ENCODE peak calls at places on chromosomes 11 and 22, in seven cellular contexts. C is ovary, M is colonic mucosa, V is Panc1, Q is fibroblast of lung, E is breast epithelium, F is thoracic aorta. W is an unnamed sample.

GRCh38 chr11:64148200-64148916 is 17.6 kb downstream of the MACROD1 start:
- DNase-seq in F (no peak), Q (peak; percentile 82), V (no peak), M (peak; percentile 72), E (peak; percentile 57), C (peak; percentile 87), W (peak; percentile 60)

GRCh38 chr11:113806403-113806802 is 26.8 kb downstream of the CLDN25 start:
- DNase-seq in E (no peak), V (no peak), M (peak; percentile 26), Q (peak; percentile 3), C (no peak), F (no peak), W (no peak)

GRCh38 chr22:32123657-32124056 is 35.4 kb downstream of the C22orf42 start:
- DNase-seq in Q (no peak), V (no peak), F (no peak), C (no peak), M (no peak), E (no peak), W (no peak)

GRCh38 chr11:132131962-132132361 is 761.5 kb downstream of the NTM start:
- DNase-seq in V (no peak), M (no peak), F (no peak), Q (no peak), C (no peak), E (no peak), W (no peak)

GRCh38 chr11:17810736-17811135 is 76.2 kb downstream of the KCNC1 start:
- DNase-seq in C (no peak), Q (peak; percentile 33), M (no peak), V (no peak), E (no peak), F (no peak), W (no peak)

GRCh38 chr22:36938028-36938425 is 24.6 kb downstream of the CSF2RB start:
- DNase-seq in V (no peak), C (no peak), F (no peak), M (no peak), Q (no peak), E (no peak), W (no peak)

GRCh38 chr11:108199446-108200321 is 22.8 kb downstream of the NPAT start:
- DNase-seq in M (no peak), F (no peak), V (no peak), E (no peak), C (no peak), Q (peak; percentile 44), W (no peak)

GRCh38 chr11:9384535-9385287 is at the start of gene IPO7:
- DNase-seq in E (peak; percentile 88), C (peak; percentile 88), Q (peak; percentile 92), M (peak; percentile 92), F (peak; percentile 63), V (peak; percentile 38), W (peak; percentile 72)

GRCh38 chr11:59182457-59183151 is 10.7 kb downstream of the DTX4 start:
- DNase-seq in M (peak; percentile 81), Q (no peak), F (no peak), E (no peak), C (no peak), V (no peak), W (no peak)

GRCh38 chr11:93704237-93704636 is 37.1 kb downstream of the TAF1D start:
- DNase-seq in V (no peak), Q (no peak), E (no peak), M (no peak), F (no peak), C (no peak), W (no peak)

GRCh38 chr22:20904008-20904979 is 12.9 kb upstream of the CRKL start:
- DNase-seq in E (no peak), C (no peak), V (peak; percentile 83), F (no peak), M (no peak), Q (peak; percentile 99), W (no peak)

GRCh38 chr22:18119409-18120110 is 9.0 kb downstream of the TUBA8 start:
- DNase-seq in M (peak; percentile 8), F (no peak), Q (no peak), C (no peak), E (no peak), V (no peak), W (no peak)

GRCh38 chr22:28410050-28410816 is 269.4 kb downstream of the TTC28 start:
- DNase-seq in V (no peak), F (no peak), Q (peak; percentile 64), E (no peak), C (no peak), M (no peak), W (no peak)

GRCh38 chr11:63508009-63508408 is 2.1 kb downstream of the LGALS12 start:
- DNase-seq in M (peak; percentile 42), Q (no peak), V (peak; percentile 13), F (no peak), E (no peak), C (no peak), W (no peak)

GRCh38 chr11:116533186-116533825 is 239.5 kb downstream of the BUD13 start:
- DNase-seq in C (no peak), M (no peak), Q (no peak), V (no peak), F (no peak), E (no peak), W (no peak)

GRCh38 chr11:1925373-1926155 is 6.1 kb downstream of the TNNT3 start:
- DNase-seq in C (no peak), Q (no peak), V (no peak), M (no peak), F (no peak), E (no peak), W (no peak)

GRCh38 chr22:20211409-20211996 is 56.6 kb downstream of the RTN4R start:
- DNase-seq in M (no peak), C (no peak), E (no peak), F (no peak), Q (no peak), V (no peak), W (no peak)

GRCh38 chr11:67506426-67507032 is 1.4 kb upstream of the PITPNM1 start:
- DNase-seq in M (peak; percentile 40), V (no peak), Q (no peak), C (peak; percentile 54), F (no peak), E (no peak), W (no peak)

GRCh38 chr22:50506611-50507420 is 686 bp downstream of the LMF2 start:
- DNase-seq in M (no peak), E (peak; percentile 46), F (no peak), V (no peak), Q (no peak), C (peak; percentile 70), W (no peak)

GRCh38 chr22:46373838-46374662 is 38.5 kb downstream of the TRMU start:
- DNase-seq in V (no peak), C (peak; percentile 10), F (no peak), M (peak; percentile 90), E (no peak), Q (no peak), W (peak; percentile 8)

GRCh38 chr11:77151804-77152513 is 23.9 kb downstream of the MYO7A start:
- DNase-seq in E (no peak), V (no peak), F (no peak), Q (no peak), C (no peak), M (no peak), W (peak; percentile 6)

GRCh38 chr11:16154715-16155396 is 201.5 kb downstream of the SOX6 start:
- DNase-seq in V (no peak), Q (no peak), E (no peak), M (no peak), C (no peak), F (no peak), W (no peak)

GRCh38 chr22:24486501-24486921 is 8.6 kb upstream of the UPB1 start:
- DNase-seq in C (no peak), F (no peak), M (no peak), V (no peak), Q (peak; percentile 53), E (no peak), W (no peak)

GRCh38 chr11:14141676-14142075 is 179.2 kb downstream of the SPON1 start:
- DNase-seq in M (no peak), F (no peak), Q (no peak), V (no peak), E (no peak), C (no peak), W (no peak)

GRCh38 chr11:65540290-65541092 is 15.6 kb downstream of the SCYL1 start:
- DNase-seq in E (peak; percentile 83), C (peak; percentile 93), F (peak; percentile 59), M (peak; percentile 94), V (no peak), Q (peak; percentile 89), W (peak; percentile 78)

GRCh38 chr22:42615092-42615859 is 593 bp upstream of the POLDIP3 start:
- DNase-seq in C (peak; percentile 85), Q (peak; percentile 99), V (peak; percentile 96), M (peak; percentile 92), F (peak; percentile 73), E (peak; percentile 90), W (peak; percentile 83)

GRCh38 chr11:73625690-73626318 is 20.6 kb upstream of the PLEKHB1 start:
- DNase-seq in M (peak; percentile 79), Q (peak; percentile 65), E (peak; percentile 56), C (peak; percentile 72), V (peak; percentile 61), F (no peak), W (peak; percentile 40)
- H3K4me3 ChIP-seq in M (no peak overlapping the region), Q (peak overlapping the region; percentile 31), E (peak overlapping the region; percentile 46), C (no peak overlapping the region), V (peak overlapping the region; percentile 9), F (peak overlapping the region; percentile 57), W (no peak overlapping the region)

GRCh38 chr11:85991514-85991913 is 77.4 kb downstream of the PICALM start:
- DNase-seq in C (no peak), V (no peak), Q (no peak), E (no peak), M (no peak), F (no peak), W (no peak)
- H3K36me3 ChIP-seq in C (no peaks in the 10 kb centered on the region), V (peaks cover 32% of the 10 kb centered on the region), Q (peaks cover 2% of the 10 kb centered on the region), E (peaks cover 9% of the 10 kb centered on the region), M (no peaks in the 10 kb centered on the region), F (peaks cover 17% of the 10 kb centered on the region), W (peaks cover 37% of the 10 kb centered on the region)

GRCh38 chr11:821513-822371 is 3.0 kb downstream of the PNPLA2 start:
- DNase-seq in C (peak; percentile 50), F (no peak), E (no peak), M (no peak), Q (no peak), V (no peak), W (no peak)
- H3K4me1 ChIP-seq in C (peaks cover 14% of the 10 kb centered on the region), F (peaks cover 25% of the 10 kb centered on the region), E (peaks cover 38% of the 10 kb centered on the region), M (peaks cover 43% of the 10 kb centered on the region), Q (peaks cover 20% of the 10 kb centered on the region), V (peaks cover 55% of the 10 kb centered on the region), W (peaks cover 26% of the 10 kb centered on the region)

GRCh38 chr11:22342599-22343138 is 4.5 kb downstream of the SLC17A6 start:
- DNase-seq in Q (no peak), C (no peak), M (no peak), E (no peak), F (no peak), V (no peak), W (no peak)
- H3K4me3 ChIP-seq in Q (no peak overlapping the region), C (no peak overlapping the region), M (no peak overlapping the region), E (peak overlapping the region; percentile 17), F (no peak overlapping the region), V (no peak overlapping the region), W (no peak overlapping the region)